ENCODE peak calls at places on chromosomes 13 and 19, in eight cellular contexts. S is stimulated activated CD4-positive, alpha-beta T cell treated with anti-CD3 and anti-CD28 coated beads, Interleukin-1b, Interleukin-23, amount 100 ng/mL, for 4 hours; B is breast epithelium; W is activated naive CD4-positive, alpha-beta T cell; G is AG04449; K is DMS153; A is GM04503; E is lower lobe of right lung. D is an unnamed sample.

GRCh38 chr19:47581605-47582319 is 8.8 kb upstream of the ZNF541 start:
- DNase-seq in W (no peak), K (no peak), A (no peak), B (peak; percentile 81), E (peak; percentile 74), S (no peak), G (no peak), D (no peak)

GRCh38 chr19:56617531-56617930 is 22.4 kb downstream of the ZNF71 start:
- DNase-seq in B (no peak), K (no peak), E (no peak), A (no peak), G (no peak), W (no peak), S (no peak), D (no peak)

GRCh38 chr19:58569943-58570670 is 3.0 kb downstream of the MZF1 start:
- DNase-seq in W (no peak), K (no peak), S (no peak), B (no peak), G (no peak), A (no peak), E (no peak), D (no peak)

GRCh38 chr13:49669735-49670309 is 21.5 kb downstream of the EBPL start:
- DNase-seq in W (no peak), G (no peak), K (peak; percentile 36), E (no peak), S (no peak), B (peak; percentile 21), A (no peak), D (peak; percentile 46)

GRCh38 chr19:5895890-5896289 is 7.7 kb downstream of the NDUFA11 start:
- DNase-seq in B (no peak), K (no peak), W (no peak), G (no peak), S (no peak), A (no peak), E (no peak), D (no peak)

GRCh38 chr19:17889609-17890214 is 18.0 kb downstream of the SLC5A5 start:
- DNase-seq in E (no peak), W (no peak), A (no peak), K (no peak), G (no peak), B (no peak), S (no peak), D (no peak)

GRCh38 chr19:28027116-28027515 is 1185.8 kb downstream of the UQCRFS1 start:
- DNase-seq in K (no peak), G (no peak), W (no peak), E (no peak), S (no peak), A (no peak), B (no peak), D (no peak)

GRCh38 chr13:62910541-62910940 is 1494.9 kb upstream of the PCDH20 start:
- DNase-seq in K (no peak), G (no peak), A (no peak), S (no peak), B (no peak), W (no peak), E (no peak), D (no peak)

GRCh38 chr13:44758595-44759221 is 182.6 kb upstream of the TSC22D1 start:
- DNase-seq in E (no peak), G (peak; percentile 87), K (peak; percentile 88), B (no peak), A (peak; percentile 42), W (no peak), S (no peak), D (peak; percentile 38)

GRCh38 chr19:5234412-5234811 is 106.2 kb downstream of the PTPRS start:
- DNase-seq in W (no peak), A (no peak), K (no peak), B (no peak), G (no peak), S (no peak), E (peak; percentile 4), D (no peak)

GRCh38 chr19:17998827-17999150 is 9.2 kb upstream of the ARRDC2 start:
- DNase-seq in W (no peak), B (no peak), S (no peak), E (no peak), G (no peak), K (no peak), A (no peak), D (no peak)

GRCh38 chr13:109401307-109401706 is 385.1 kb downstream of the IRS2 start:
- DNase-seq in B (no peak), W (no peak), A (no peak), S (no peak), E (no peak), K (no peak), G (no peak), D (no peak)

GRCh38 chr13:58712191-58712590 is 1080.6 kb downstream of the PCDH17 start:
- DNase-seq in K (no peak), S (no peak), G (no peak), W (no peak), A (no peak), B (no peak), E (no peak), D (no peak)